ENCODE peak calls at places on chromosomes 16 and 17, in six cellular contexts. Y, B, Z, T, U and G are unnamed samples. For H3K4me1, the result is how much of the 10 kb centered on the place peaks cover.

GRCh38 chr16:12084436-12084835 is 107.9 kb downstream of the SNX29 start:
- DNase-seq in T (no peak), B (no peak), Y (no peak), Z (no peak), U (no peak), G (no peak)

GRCh38 chr16:30335598-30336474 is 19.3 kb downstream of the CD2BP2 start:
- DNase-seq in U (no peak), Z (no peak), T (peak), Y (no peak), B (peak), G (no peak)

GRCh38 chr17:79950306-79950705 is 85.4 kb downstream of the TBC1D16 start:
- DNase-seq in Y (no peak), B (peak), Z (no peak), U (no peak), T (peak), G (peak)

GRCh38 chr16:66580605-66581209 is 1.4 kb downstream of the CMTM2 start:
- DNase-seq in T (no peak), Z (peak), U (no peak), B (no peak), Y (no peak), G (peak)

GRCh38 chr17:29929544-29930398 is at the start of gene SSH2:
- DNase-seq in Z (peak), T (peak), B (peak), Y (peak), U (peak), G (peak)

GRCh38 chr17:67998466-67998865 is 2.2 kb upstream of the C17orf58 start:
- DNase-seq in Z (no peak), Y (no peak), T (no peak), U (no peak), B (no peak), G (no peak)

GRCh38 chr16:89115216-89115949 is 21.7 kb downstream of the ACSF3 start:
- DNase-seq in Y (peak), Z (no peak), U (peak), T (no peak), B (no peak), G (no peak)

GRCh38 chr16:77834600-77834963 is 46.2 kb downstream of the VAT1L start:
- DNase-seq in Y (no peak), U (no peak), B (no peak), Z (no peak), T (no peak), G (no peak)

GRCh38 chr17:48640858-48641180 is 14.7 kb upstream of the HOXB9 start:
- DNase-seq in Z (no peak), B (no peak), T (no peak), Y (no peak), U (no peak), G (no peak)

DNA sequence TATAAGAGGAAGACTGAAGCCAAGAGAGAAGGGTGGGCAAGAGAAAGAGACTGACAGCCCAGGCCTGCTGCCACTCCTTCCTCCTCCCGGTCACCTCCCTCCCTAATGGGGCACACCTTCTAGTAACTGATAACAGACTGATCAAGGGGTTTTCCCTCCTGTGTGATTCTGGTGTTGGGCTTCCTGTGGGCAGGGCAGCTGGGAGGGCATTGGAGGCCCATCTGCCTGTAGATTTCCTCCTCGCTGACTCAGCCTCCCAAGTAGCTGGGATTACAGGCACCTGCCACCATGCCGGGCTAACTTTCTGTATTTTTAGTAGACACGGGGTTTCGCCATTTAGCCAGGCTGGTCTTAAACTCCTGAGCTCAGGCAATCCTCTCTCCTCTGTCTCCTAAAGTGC is 16.2 kb downstream of the CA4 start:
- DNase-seq in U (peak), T (peak), B (no peak), Y (no peak), Z (no peak), G (no peak)
- H3K4me1 ChIP-seq in U (under half), T (under half), B (half or more), Y (under half), Z (under half), G (under half)

DNA sequence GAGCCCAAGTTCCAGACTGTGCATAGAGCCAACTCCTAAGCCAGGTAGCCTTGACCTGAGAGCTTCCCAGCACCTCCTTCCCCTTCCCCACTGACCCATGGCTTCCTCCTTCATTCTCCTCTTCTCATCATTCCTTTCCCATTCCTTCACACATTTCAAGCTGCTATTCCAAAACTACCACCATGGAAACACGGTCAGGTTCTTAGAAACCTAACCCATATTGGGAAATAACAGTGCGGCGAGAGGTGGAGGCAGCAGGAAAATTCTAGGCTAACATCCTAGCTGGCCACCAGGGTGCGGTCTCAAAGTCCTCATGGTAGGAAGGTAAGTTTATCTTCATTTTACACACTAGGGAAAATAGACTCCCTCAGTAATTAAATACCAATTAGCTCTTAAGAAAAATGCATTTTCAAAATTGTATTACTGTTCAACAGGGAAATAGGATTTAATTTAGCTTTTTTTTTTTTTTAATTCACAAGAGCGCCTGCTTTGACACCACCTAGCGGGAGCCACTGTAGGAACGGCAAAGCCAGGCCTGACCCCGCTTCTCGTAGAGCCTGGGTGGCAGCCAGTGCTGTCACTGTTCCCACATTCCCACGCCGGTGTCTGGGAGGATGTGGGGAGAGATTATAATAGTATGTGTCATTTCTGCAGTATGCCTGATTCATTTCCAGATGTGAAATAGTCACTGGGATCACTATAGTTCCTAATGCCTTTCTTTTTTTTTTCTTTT is 14.0 kb upstream of the SPHK1 start:
- DNase-seq in T (no peak), Y (no peak), B (peak), Z (no peak), U (no peak), G (no peak)
- H3K27ac ChIP-seq in T (no peak), Y (peak), B (peak), Z (peak), U (no peak), G (no peak)

DNA sequence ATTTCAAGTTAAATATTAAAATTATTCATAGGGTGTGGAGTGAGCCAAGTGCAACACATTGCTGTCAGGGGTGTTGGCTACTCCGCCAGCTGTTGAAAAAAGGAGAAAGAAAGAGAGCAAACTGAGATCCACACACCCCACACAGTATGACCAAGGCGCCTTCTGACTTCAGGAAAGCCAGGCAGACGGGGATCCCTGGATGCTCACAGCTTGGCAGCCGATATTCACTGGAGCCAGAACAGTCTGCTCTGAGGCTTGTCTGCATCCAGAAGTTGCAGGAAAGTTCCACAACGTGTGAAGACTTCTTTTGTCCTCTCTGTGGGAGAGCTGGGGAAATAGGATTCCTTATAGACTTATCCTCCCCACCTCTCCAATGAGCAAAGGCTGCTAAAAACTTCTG is 9.2 kb downstream of the CHD9NB start:
- DNase-seq in Z (no peak), B (no peak), U (no peak), Y (no peak), T (peak), G (peak)
- H3K4me3 ChIP-seq in Z (no peak), B (no peak), U (no peak), Y (peak), T (peak), G (peak)

GRCh38 chr17:34242976-34243731 is 11.9 kb upstream of the CCL2 start:
- DNase-seq in T (no peak), B (no peak), Z (no peak), Y (no peak), U (no peak), G (no peak)
- H3K4me1 ChIP-seq in T (under half), B (under half), Z (under half), Y (half or more), U (under half), G (under half)

GRCh38 chr17:82698974-82699442 is 510 bp upstream of the RAB40B start:
- DNase-seq in B (no peak), U (no peak), Z (no peak), T (no peak), Y (no peak), G (no peak)

GRCh38 chr17:82696259-82696658 is 2.2 kb downstream of the RAB40B start:
- DNase-seq in Z (no peak), B (no peak), Y (no peak), U (no peak), T (no peak), G (no peak)

GRCh38 chr17:82698065-82698973 is at the start of gene RAB40B:
- DNase-seq in T (peak), U (peak), B (peak), Y (peak), Z (peak), G (peak)

GRCh38 chr17:82696916-82697807 is 1.3 kb downstream of the RAB40B start:
- DNase-seq in T (peak), U (no peak), B (no peak), Z (no peak), Y (no peak), G (peak)

GRCh38 chr17:82697808-82698064 is 762 bp downstream of the RAB40B start:
- DNase-seq in B (no peak), T (no peak), Z (no peak), Y (no peak), U (no peak), G (no peak)
- H3K27ac ChIP-seq in B (no peak), T (no peak), Z (no peak), Y (peak), U (no peak), G (no peak)

GRCh38 chr17:66523378-66524174 is 221.2 kb downstream of the PRKCA start:
- DNase-seq in T (peak), Y (no peak), U (no peak), Z (no peak), B (no peak), G (no peak)
- H3K4me3 ChIP-seq in T (no peak), Y (no peak), U (no peak), Z (no peak), B (no peak), G (no peak)

GRCh38 chr17:59331929-59332889 is 754 bp downstream of the YPEL2 start:
- DNase-seq in B (peak), T (peak), Z (peak), U (peak), Y (no peak), G (peak)

GRCh38 chr17:59333845-59334244 is 2.4 kb downstream of the YPEL2 start:
- DNase-seq in U (no peak), Y (no peak), B (no peak), T (no peak), Z (peak), G (peak)

GRCh38 chr17:59330314-59330942 is 1.0 kb upstream of the YPEL2 start:
- DNase-seq in Z (peak), T (peak), U (peak), B (peak), Y (no peak), G (peak)

GRCh38 chr17:59331129-59331928 is at the start of gene YPEL2:
- DNase-seq in T (peak), Y (peak), B (peak), Z (peak), U (peak), G (peak)

GRCh38 chr17:59332890-59333377 is 1.5 kb downstream of the YPEL2 start:
- DNase-seq in T (no peak), U (no peak), Y (no peak), B (peak), Z (no peak), G (no peak)
- H3K4me1 ChIP-seq in T (under half), U (half or more), Y (half or more), B (half or more), Z (half or more), G (under half)

GRCh38 chr16:57268804-57269800 is 15.4 kb downstream of the PLLP start:
- DNase-seq in B (peak), Y (no peak), U (no peak), Z (peak), T (peak), G (no peak)
- H3K27ac ChIP-seq in B (peak), Y (peak), U (no peak), Z (peak), T (no peak), G (no peak)

GRCh38 chr17:43745541-43745940 is 13.1 kb downstream of the SOST start:
- DNase-seq in B (no peak), T (no peak), Y (no peak), U (no peak), Z (no peak), G (peak)
- H3K4me3 ChIP-seq in B (no peak), T (no peak), Y (no peak), U (no peak), Z (no peak), G (no peak)